ENCODE peak calls at places on chromosomes 13 and 19, in six cellular contexts. One of them, this sample, is unnamed.

GRCh38 chr13:92355213-92355612 is 871.4 kb upstream of the GPC6 start:
- DNase-seq in gastrocnemius medialis: no peak
- DNase-seq in GM23338: peak
- DNase-seq in OCI-LY7: peak
- DNase-seq in Calu3: no peak
- DNase-seq in mucosa of descending colon: peak
- DNase-seq in this sample: no peak

GRCh38 chr13:91298060-91298459 is 49.4 kb upstream of the MIR17HG start:
- DNase-seq in gastrocnemius medialis: no peak
- DNase-seq in mucosa of descending colon: no peak
- DNase-seq in GM23338: no peak
- DNase-seq in Calu3: no peak
- DNase-seq in OCI-LY7: no peak
- DNase-seq in this sample: no peak

GRCh38 chr13:33740134-33740538 is 77.8 kb upstream of the RFC3 start:
- DNase-seq in OCI-LY7: no peak
- DNase-seq in GM23338: no peak
- DNase-seq in gastrocnemius medialis: no peak
- DNase-seq in Calu3: no peak
- DNase-seq in mucosa of descending colon: no peak
- DNase-seq in this sample: no peak

GRCh38 chr13:60311527-60311926 is 85.5 kb upstream of the TDRD3 start:
- DNase-seq in Calu3: no peak
- DNase-seq in OCI-LY7: no peak
- DNase-seq in mucosa of descending colon: no peak
- DNase-seq in gastrocnemius medialis: no peak
- DNase-seq in GM23338: no peak
- DNase-seq in this sample: no peak

GRCh38 chr19:8585894-8586750 is 8.9 kb upstream of the MYO1F start:
- DNase-seq in OCI-LY7: peak
- DNase-seq in gastrocnemius medialis: no peak
- DNase-seq in mucosa of descending colon: peak
- DNase-seq in GM23338: peak
- DNase-seq in Calu3: peak
- DNase-seq in this sample: no peak

GRCh38 chr13:30745917-30746686 is 10.8 kb downstream of the ALOX5AP start:
- DNase-seq in gastrocnemius medialis: no peak
- DNase-seq in Calu3: no peak
- DNase-seq in GM23338: no peak
- DNase-seq in mucosa of descending colon: peak
- DNase-seq in OCI-LY7: no peak
- DNase-seq in this sample: no peak

GRCh38 chr19:1267441-1268391 is 1.4 kb upstream of the CIRBP start:
- DNase-seq in mucosa of descending colon: no peak
- DNase-seq in gastrocnemius medialis: no peak
- DNase-seq in GM23338: no peak
- DNase-seq in OCI-LY7: peak
- DNase-seq in Calu3: no peak
- DNase-seq in this sample: no peak

GRCh38 chr13:74036373-74036772 is 97.8 kb downstream of the KLF12 start:
- DNase-seq in gastrocnemius medialis: no peak
- DNase-seq in Calu3: peak
- DNase-seq in mucosa of descending colon: no peak
- DNase-seq in OCI-LY7: no peak
- DNase-seq in GM23338: peak
- DNase-seq in this sample: no peak

GRCh38 chr19:4909172-4909896 is at the start of gene UHRF1:
- DNase-seq in OCI-LY7: peak
- DNase-seq in mucosa of descending colon: peak
- DNase-seq in gastrocnemius medialis: no peak
- DNase-seq in Calu3: peak
- DNase-seq in GM23338: peak
- DNase-seq in this sample: no peak

GRCh38 chr13:77919351-77920294 is 992 bp upstream of the EDNRB start:
- DNase-seq in mucosa of descending colon: peak
- DNase-seq in GM23338: peak
- DNase-seq in OCI-LY7: no peak
- DNase-seq in gastrocnemius medialis: peak
- DNase-seq in Calu3: no peak
- DNase-seq in this sample: no peak

GRCh38 chr13:81738364-81738763 is 1397.4 kb upstream of the SPRY2 start:
- DNase-seq in gastrocnemius medialis: no peak
- DNase-seq in OCI-LY7: no peak
- DNase-seq in Calu3: no peak
- DNase-seq in GM23338: no peak
- DNase-seq in mucosa of descending colon: no peak
- DNase-seq in this sample: no peak

GRCh38 chr13:79369226-79369625 is 36.8 kb downstream of the RBM26 start:
- DNase-seq in OCI-LY7: no peak
- DNase-seq in mucosa of descending colon: no peak
- DNase-seq in gastrocnemius medialis: no peak
- DNase-seq in Calu3: no peak
- DNase-seq in GM23338: no peak
- DNase-seq in this sample: no peak

GRCh38 chr13:97119899-97120745 is 102.0 kb upstream of the MBNL2 start:
- DNase-seq in gastrocnemius medialis: no peak
- DNase-seq in GM23338: no peak
- DNase-seq in OCI-LY7: no peak
- DNase-seq in Calu3: no peak
- DNase-seq in mucosa of descending colon: no peak
- DNase-seq in this sample: no peak

GRCh38 chr19:31085125-31085524 is 264.1 kb downstream of the TSHZ3 start:
- DNase-seq in gastrocnemius medialis: no peak
- DNase-seq in mucosa of descending colon: no peak
- DNase-seq in Calu3: no peak
- DNase-seq in GM23338: no peak
- DNase-seq in OCI-LY7: no peak
- DNase-seq in this sample: no peak

GRCh38 chr13:27168870-27169525 is 2.6 kb downstream of the USP12 start:
- DNase-seq in mucosa of descending colon: peak
- DNase-seq in GM23338: no peak
- DNase-seq in gastrocnemius medialis: no peak
- DNase-seq in OCI-LY7: no peak
- DNase-seq in Calu3: no peak
- DNase-seq in this sample: no peak

GRCh38 chr19:17153996-17154395 is 61.2 kb upstream of the USE1 start:
- DNase-seq in GM23338: no peak
- DNase-seq in OCI-LY7: no peak
- DNase-seq in mucosa of descending colon: no peak
- DNase-seq in gastrocnemius medialis: no peak
- DNase-seq in Calu3: no peak
- DNase-seq in this sample: no peak

GRCh38 chr13:33509642-33510229 is 224.2 kb upstream of the STARD13 start:
- DNase-seq in Calu3: peak
- DNase-seq in OCI-LY7: no peak
- DNase-seq in gastrocnemius medialis: peak
- DNase-seq in mucosa of descending colon: no peak
- DNase-seq in GM23338: no peak
- DNase-seq in this sample: no peak

GRCh38 chr19:5352229-5352763 is 11.7 kb upstream of the PTPRS start:
- DNase-seq in GM23338: peak
- DNase-seq in gastrocnemius medialis: no peak
- DNase-seq in OCI-LY7: no peak
- DNase-seq in Calu3: no peak
- DNase-seq in mucosa of descending colon: no peak
- DNase-seq in this sample: no peak

GRCh38 chr19:8209965-8210659 is 942 bp downstream of the CERS4 start:
- DNase-seq in mucosa of descending colon: no peak
- DNase-seq in GM23338: peak
- DNase-seq in OCI-LY7: no peak
- DNase-seq in Calu3: no peak
- DNase-seq in gastrocnemius medialis: no peak
- DNase-seq in this sample: no peak

GRCh38 chr13:94921181-94921580 is 208.8 kb upstream of the SOX21 start:
- DNase-seq in gastrocnemius medialis: no peak
- DNase-seq in OCI-LY7: no peak
- DNase-seq in GM23338: peak
- DNase-seq in mucosa of descending colon: no peak
- DNase-seq in Calu3: no peak
- DNase-seq in this sample: no peak

GRCh38 chr19:14580623-14581237 is 2.2 kb upstream of the CLEC17A start:
- DNase-seq in gastrocnemius medialis: no peak
- DNase-seq in GM23338: no peak
- DNase-seq in Calu3: no peak
- DNase-seq in OCI-LY7: peak
- DNase-seq in mucosa of descending colon: no peak
- DNase-seq in this sample: no peak

GRCh38 chr19:14576363-14576762 is 4.5 kb upstream of the NDUFB7 start:
- DNase-seq in gastrocnemius medialis: no peak
- DNase-seq in Calu3: no peak
- DNase-seq in mucosa of descending colon: no peak
- DNase-seq in OCI-LY7: peak
- DNase-seq in GM23338: no peak
- DNase-seq in this sample: no peak

GRCh38 chr19:14577264-14577663 is 5.4 kb upstream of the NDUFB7 start:
- DNase-seq in GM23338: no peak
- DNase-seq in mucosa of descending colon: no peak
- DNase-seq in OCI-LY7: peak
- DNase-seq in gastrocnemius medialis: no peak
- DNase-seq in Calu3: no peak
- DNase-seq in this sample: no peak

GRCh38 chr19:14575428-14575980 is 3.6 kb upstream of the NDUFB7 start:
- DNase-seq in OCI-LY7: no peak
- DNase-seq in mucosa of descending colon: no peak
- DNase-seq in GM23338: no peak
- DNase-seq in gastrocnemius medialis: no peak
- DNase-seq in Calu3: no peak
- DNase-seq in this sample: no peak

GRCh38 chr19:14577885-14578427 is 4.9 kb upstream of the CLEC17A start:
- DNase-seq in GM23338: peak
- DNase-seq in OCI-LY7: peak
- DNase-seq in mucosa of descending colon: no peak
- DNase-seq in Calu3: no peak
- DNase-seq in gastrocnemius medialis: no peak
- DNase-seq in this sample: no peak
- TF ChIP-seq CTCF in GM23338: peak
- TF ChIP-seq CTCF in OCI-LY7: peak
- TF ChIP-seq CTCF in mucosa of descending colon: no peak
- TF ChIP-seq CTCF in Calu3: no peak
- TF ChIP-seq CTCF in gastrocnemius medialis: no peak
- TF ChIP-seq CTCF in this sample: no peak

GRCh38 chr13:61463027-61463426 is 47.4 kb upstream of the PCDH20 start:
- DNase-seq in gastrocnemius medialis: no peak
- DNase-seq in mucosa of descending colon: no peak
- DNase-seq in GM23338: no peak
- DNase-seq in OCI-LY7: no peak
- DNase-seq in Calu3: no peak
- DNase-seq in this sample: no peak

GRCh38 chr13:61470801-61471200 is 55.2 kb upstream of the PCDH20 start:
- DNase-seq in mucosa of descending colon: no peak
- DNase-seq in Calu3: no peak
- DNase-seq in GM23338: no peak
- DNase-seq in gastrocnemius medialis: no peak
- DNase-seq in OCI-LY7: no peak
- DNase-seq in this sample: no peak

GRCh38 chr13:61466280-61466679 is 50.6 kb upstream of the PCDH20 start:
- DNase-seq in mucosa of descending colon: no peak
- DNase-seq in OCI-LY7: no peak
- DNase-seq in gastrocnemius medialis: no peak
- DNase-seq in GM23338: peak
- DNase-seq in Calu3: no peak
- DNase-seq in this sample: no peak
- TF ChIP-seq CTCF in mucosa of descending colon: no peak
- TF ChIP-seq CTCF in OCI-LY7: peak
- TF ChIP-seq CTCF in gastrocnemius medialis: no peak
- TF ChIP-seq CTCF in GM23338: peak
- TF ChIP-seq CTCF in Calu3: no peak
- TF ChIP-seq CTCF in this sample: peak

GRCh38 chr13:105962080-105962479 is 573.4 kb downstream of the EFNB2 start:
- DNase-seq in gastrocnemius medialis: no peak
- DNase-seq in mucosa of descending colon: peak
- DNase-seq in Calu3: no peak
- DNase-seq in GM23338: no peak
- DNase-seq in OCI-LY7: no peak
- DNase-seq in this sample: no peak
- TF ChIP-seq CTCF in gastrocnemius medialis: no peak
- TF ChIP-seq CTCF in mucosa of descending colon: no peak
- TF ChIP-seq CTCF in Calu3: no peak
- TF ChIP-seq CTCF in GM23338: no peak
- TF ChIP-seq CTCF in OCI-LY7: no peak
- TF ChIP-seq CTCF in this sample: no peak

GRCh38 chr19:18769989-18770528 is 21.0 kb downstream of the COMP start:
- DNase-seq in Calu3: no peak
- DNase-seq in mucosa of descending colon: no peak
- DNase-seq in gastrocnemius medialis: no peak
- DNase-seq in OCI-LY7: no peak
- DNase-seq in GM23338: peak
- DNase-seq in this sample: no peak

GRCh38 chr19:18770663-18771327 is 20.3 kb downstream of the COMP start:
- DNase-seq in Calu3: no peak
- DNase-seq in OCI-LY7: no peak
- DNase-seq in gastrocnemius medialis: no peak
- DNase-seq in mucosa of descending colon: no peak
- DNase-seq in GM23338: no peak
- DNase-seq in this sample: no peak

GRCh38 chr19:18768997-18769891 is 21.9 kb downstream of the COMP start:
- DNase-seq in OCI-LY7: no peak
- DNase-seq in GM23338: no peak
- DNase-seq in gastrocnemius medialis: peak
- DNase-seq in Calu3: no peak
- DNase-seq in mucosa of descending colon: no peak
- DNase-seq in this sample: no peak

GRCh38 chr19:18765224-18765623 is 25.9 kb downstream of the COMP start:
- DNase-seq in OCI-LY7: peak
- DNase-seq in Calu3: no peak
- DNase-seq in GM23338: no peak
- DNase-seq in mucosa of descending colon: peak
- DNase-seq in gastrocnemius medialis: no peak
- DNase-seq in this sample: no peak

GRCh38 chr19:18768046-18768771 is 22.9 kb downstream of the COMP start:
- DNase-seq in gastrocnemius medialis: no peak
- DNase-seq in GM23338: peak
- DNase-seq in Calu3: no peak
- DNase-seq in mucosa of descending colon: no peak
- DNase-seq in OCI-LY7: no peak
- DNase-seq in this sample: no peak
- TF ChIP-seq CTCF in gastrocnemius medialis: no peak
- TF ChIP-seq CTCF in GM23338: peak
- TF ChIP-seq CTCF in Calu3: no peak
- TF ChIP-seq CTCF in mucosa of descending colon: no peak
- TF ChIP-seq CTCF in OCI-LY7: no peak
- TF ChIP-seq CTCF in this sample: no peak

GRCh38 chr13:71219671-71220070 is 647.3 kb downstream of the DACH1 start:
- DNase-seq in OCI-LY7: no peak
- DNase-seq in Calu3: no peak
- DNase-seq in mucosa of descending colon: no peak
- DNase-seq in GM23338: peak
- DNase-seq in gastrocnemius medialis: no peak
- DNase-seq in this sample: no peak

GRCh38 chr13:71213252-71213821 is 653.7 kb downstream of the DACH1 start:
- DNase-seq in OCI-LY7: no peak
- DNase-seq in mucosa of descending colon: no peak
- DNase-seq in gastrocnemius medialis: no peak
- DNase-seq in Calu3: no peak
- DNase-seq in GM23338: no peak
- DNase-seq in this sample: no peak

GRCh38 chr13:71217827-71218226 is 649.2 kb downstream of the DACH1 start:
- DNase-seq in mucosa of descending colon: no peak
- DNase-seq in gastrocnemius medialis: no peak
- DNase-seq in GM23338: no peak
- DNase-seq in Calu3: no peak
- DNase-seq in OCI-LY7: no peak
- DNase-seq in this sample: no peak

GRCh38 chr13:71218960-71219359 is 648.0 kb downstream of the DACH1 start:
- DNase-seq in gastrocnemius medialis: no peak
- DNase-seq in GM23338: peak
- DNase-seq in mucosa of descending colon: no peak
- DNase-seq in Calu3: peak
- DNase-seq in OCI-LY7: peak
- DNase-seq in this sample: no peak
- TF ChIP-seq CTCF in gastrocnemius medialis: no peak
- TF ChIP-seq CTCF in GM23338: peak
- TF ChIP-seq CTCF in mucosa of descending colon: no peak
- TF ChIP-seq CTCF in Calu3: no peak
- TF ChIP-seq CTCF in OCI-LY7: peak
- TF ChIP-seq CTCF in this sample: peak